ENCODE peak calls at places on chromosomes 6 and 20, in four cellular contexts. P, M, C and L are unnamed samples.
A peak's percentile ranks its signal among the peaks of the same experiment; 100 is the strongest.

GRCh38 chr6:95017922-95018321 is 559.4 kb upstream of the MANEA start:
- DNase-seq in P (no peak), M (no peak), C (no peak), L (no peak)

GRCh38 chr20:5696011-5696559 is 54.1 kb upstream of the SHLD1 start:
- DNase-seq in P (no peak), C (no peak), M (no peak), L (no peak)

GRCh38 chr6:170085475-170086401 is 205.1 kb downstream of the DLL1 start:
- DNase-seq in C (no peak), P (peak; percentile 86), M (no peak), L (no peak)

GRCh38 chr20:62733891-62734290 is 25.3 kb downstream of the NTSR1 start:
- DNase-seq in P (no peak), M (no peak), C (no peak), L (no peak)

GRCh38 chr6:142361765-142362540 is 60.1 kb downstream of the ADGRG6 start:
- DNase-seq in P (no peak), C (no peak), M (no peak), L (no peak)

GRCh38 chr6:12033770-12034169 is 21.7 kb downstream of the HIVEP1 start:
- DNase-seq in M (no peak), P (no peak), C (no peak), L (no peak)

GRCh38 chr20:10674684-10675455 is 1.1 kb upstream of the JAG1 start:
- DNase-seq in C (no peak), M (peak; percentile 42), P (peak; percentile 91), L (peak; percentile 70)

GRCh38 chr6:105850636-105851035 is 235.5 kb upstream of the PRDM1 start:
- DNase-seq in M (no peak), C (no peak), P (no peak), L (no peak)

GRCh38 chr20:4688342-4688741 is 33.4 kb upstream of the PRND start:
- DNase-seq in C (no peak), M (no peak), P (no peak), L (no peak)

GRCh38 chr6:170423814-170424633 is 117.5 kb downstream of the FAM120B start:
- DNase-seq in C (no peak), P (no peak), M (no peak), L (no peak)

GRCh38 chr6:105733556-105734162 is 330.8 kb upstream of the PREP start:
- DNase-seq in M (peak; percentile 68), C (no peak), P (no peak), L (no peak)

GRCh38 chr6:125733516-125734300 is 15.7 kb upstream of the HEY2 start:
- DNase-seq in M (no peak), P (no peak), C (no peak), L (no peak)

GRCh38 chr20:23492292-23492691 is 1.4 kb downstream of the CST8 start:
- DNase-seq in P (no peak), C (no peak), M (no peak), L (no peak)

GRCh38 chr6:129498556-129498940 is 211.4 kb downstream of the ARHGAP18 start:
- DNase-seq in M (no peak), P (no peak), C (no peak), L (no peak)

GRCh38 chr6:134351615-134352474 is 33.9 kb upstream of the SGK1 start:
- DNase-seq in M (peak; percentile 64), C (no peak), P (no peak), L (no peak)

GRCh38 chr6:4139272-4139671 is 3.9 kb upstream of the ECI2 start:
- DNase-seq in M (no peak), C (no peak), P (no peak), L (no peak)

GRCh38 chr20:38190166-38190565 is 25.1 kb upstream of the TGM2 start:
- DNase-seq in P (peak; percentile 25), M (no peak), C (no peak), L (no peak)

GRCh38 chr20:50376888-50377459 is 133.2 kb upstream of the PTPN1 start:
- DNase-seq in C (no peak), M (peak; percentile 16), P (peak; percentile 68), L (no peak)

GRCh38 chr6:43910149-43910637 is 140.2 kb downstream of the VEGFA start:
- DNase-seq in P (no peak), C (no peak), M (no peak), L (no peak)

GRCh38 chr6:10526156-10526555 is 5.0 kb downstream of the GCNT2 start:
- DNase-seq in P (no peak), M (no peak), C (no peak), L (no peak)

GRCh38 chr6:43355862-43356590 is 13.4 kb downstream of the ZNF318 start:
- DNase-seq in P (no peak), C (no peak), M (peak; percentile 22), L (no peak)